ENCODE peak calls at places on chromosomes 16 and 17, in seven cellular contexts. F, K, A, V, D, U and H are unnamed samples. For H3K9me3, the result is how much of the 10 kb centered on the place peaks cover.

GRCh38 chr17:68705331-68706166 is 104.4 kb upstream of the FAM20A start:
- DNase-seq in K (no peak), F (no peak), A (no peak), U (peak), D (no peak), V (no peak), H (peak)

GRCh38 chr16:72992142-72992601 is 55.8 kb downstream of the ZFHX3 start:
- DNase-seq in D (no peak), A (no peak), K (no peak), F (no peak), U (no peak), V (no peak), H (no peak)

GRCh38 chr17:3529817-3530741 is 27.5 kb downstream of the TRPV3 start:
- DNase-seq in V (peak), A (no peak), U (peak), F (no peak), D (no peak), K (no peak), H (peak)

GRCh38 chr16:80027007-80027965 is 426.7 kb upstream of the MAF start:
- DNase-seq in U (peak), D (no peak), A (peak), K (no peak), V (peak), F (peak), H (peak)

GRCh38 chr17:66684716-66685115 is 150.2 kb upstream of the CACNG5 start:
- DNase-seq in A (no peak), V (no peak), U (no peak), D (no peak), K (no peak), F (no peak), H (no peak)

GRCh38 chr17:14299261-14300093 is 1.4 kb upstream of the HS3ST3B1 start:
- DNase-seq in A (no peak), D (no peak), K (no peak), F (no peak), U (peak), V (peak), H (peak)

GRCh38 chr16:30669026-30670000 is 11.1 kb downstream of the FBRS start:
- DNase-seq in D (no peak), A (no peak), U (no peak), K (no peak), V (no peak), F (no peak), H (no peak)

GRCh38 chr17:68289473-68289872 is 1.5 kb downstream of the SLC16A6 start:
- DNase-seq in D (no peak), U (peak), V (no peak), F (no peak), A (no peak), K (peak), H (no peak)

GRCh38 chr17:31115168-31115567 is 20.4 kb downstream of the NF1 start:
- DNase-seq in F (no peak), D (no peak), A (no peak), V (no peak), K (no peak), U (no peak), H (peak)

GRCh38 chr17:48483471-48484131 is 47.2 kb downstream of the HOXB1 start:
- DNase-seq in A (peak), F (no peak), D (peak), U (peak), V (no peak), K (peak), H (peak)

GRCh38 chr16:17511340-17511739 is 40.6 kb upstream of the XYLT1 start:
- DNase-seq in K (no peak), D (no peak), F (no peak), A (no peak), V (no peak), U (peak), H (peak)

GRCh38 chr17:65530985-65531507 is 30.4 kb downstream of the AXIN2 start:
- DNase-seq in K (no peak), F (no peak), V (no peak), A (peak), D (no peak), U (peak), H (peak)

DNA sequence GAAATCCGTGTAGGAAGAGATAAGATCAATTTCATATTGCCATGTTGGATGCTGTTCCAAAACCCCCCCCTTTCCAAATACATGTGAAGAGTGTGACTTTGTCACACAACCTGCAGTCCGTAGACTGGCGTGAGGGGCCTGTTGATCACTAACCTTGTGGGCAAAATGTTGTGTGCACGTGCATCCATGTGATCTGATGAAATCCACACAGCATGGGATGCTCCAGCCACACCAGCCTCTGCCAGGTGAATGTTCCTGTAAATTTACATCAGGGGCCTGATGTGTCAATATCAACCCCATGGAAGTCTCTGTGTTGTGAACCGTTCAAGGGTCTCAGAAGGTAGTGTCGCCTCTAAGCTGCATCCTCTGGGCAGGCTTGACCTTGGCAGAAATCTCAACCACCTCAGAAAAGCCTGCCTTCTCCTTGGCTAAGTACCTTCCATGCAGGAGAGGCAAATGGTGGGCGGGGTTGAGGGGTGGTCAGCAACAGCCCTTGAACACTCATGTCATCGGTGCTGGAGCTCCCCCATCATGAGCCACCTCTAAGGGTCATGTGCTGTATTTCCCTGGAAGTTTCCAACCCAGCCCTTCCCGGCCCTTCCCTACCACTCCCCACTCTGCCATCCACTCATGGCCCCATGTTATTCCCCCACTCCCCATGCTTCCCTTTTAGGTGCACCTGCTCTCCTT is 78.2 kb upstream of the DNAH17 start:
- DNase-seq in U (no peak), K (no peak), D (no peak), F (no peak), A (no peak), V (no peak), H (no peak)
- H3K4me2 ChIP-seq in U (no peak), K (no peak), D (no peak), F (no peak), A (no peak), V (no peak), H (no peak)

GRCh38 chr16:87828071-87828971 is 41.0 kb downstream of the SLC7A5 start:
- DNase-seq in A (no peak), F (no peak), D (no peak), V (no peak), U (no peak), K (peak), H (no peak)
- H3K9me3 ChIP-seq in A (under half), F (under half), D (under half), V (under half), U (under half), K (under half), H (under half)

GRCh38 chr17:76535788-76536510 is 1.6 kb downstream of the CYGB start:
- DNase-seq in F (no peak), U (no peak), A (no peak), V (no peak), K (no peak), D (no peak), H (no peak)

GRCh38 chr17:76537288-76537577 is 276 bp downstream of the CYGB start:
- DNase-seq in V (no peak), K (no peak), U (peak), A (no peak), F (no peak), D (no peak), H (no peak)

GRCh38 chr17:76534831-76535732 is 2.4 kb downstream of the CYGB start:
- DNase-seq in A (no peak), F (no peak), V (no peak), D (no peak), U (no peak), K (no peak), H (no peak)

GRCh38 chr17:76537578-76538280 is at the start of gene CYGB:
- DNase-seq in F (no peak), D (no peak), U (peak), K (no peak), V (no peak), A (no peak), H (no peak)

GRCh38 chr17:76536511-76537287 is 810 bp downstream of the CYGB start:
- DNase-seq in V (no peak), D (no peak), F (no peak), A (no peak), U (no peak), K (no peak), H (no peak)
- H3K4me2 ChIP-seq in V (no peak), D (no peak), F (no peak), A (no peak), U (peak), K (no peak), H (peak)

DNA sequence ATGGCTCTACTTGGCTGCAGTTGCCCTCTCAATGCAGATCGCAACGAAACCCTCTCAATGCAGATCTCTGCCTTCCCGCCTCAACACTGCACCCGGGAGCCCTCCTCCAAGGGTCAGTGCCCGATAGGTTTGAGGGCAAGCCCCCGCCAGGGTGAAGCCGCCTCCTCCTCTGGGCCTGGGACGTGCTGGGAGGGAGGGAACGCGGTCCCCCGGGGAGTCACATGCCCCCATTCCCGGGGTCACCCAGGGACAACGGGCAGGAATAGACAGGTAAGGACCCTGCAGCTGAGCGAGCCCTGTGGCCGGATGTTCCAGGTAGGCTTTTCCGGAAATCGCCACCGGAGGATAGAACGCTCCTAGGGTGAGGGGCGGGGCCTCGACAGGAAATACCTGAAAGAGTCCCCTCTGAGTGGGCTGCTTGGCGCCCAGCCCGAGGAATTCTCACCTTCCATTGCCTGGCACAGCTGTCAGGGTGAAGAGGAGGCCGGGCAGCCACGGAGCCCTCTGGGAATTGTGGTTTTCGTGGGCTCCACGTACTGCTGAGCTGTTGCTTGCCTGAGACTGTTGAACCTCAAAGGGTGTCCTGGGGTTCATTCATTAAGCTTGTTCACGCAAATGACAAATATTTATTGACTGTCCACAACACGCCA is 12.8 kb downstream of the ZNF174 start:
- DNase-seq in F (no peak), V (no peak), K (no peak), U (no peak), D (no peak), A (no peak), H (peak)
- H3K9me3 ChIP-seq in F (under half), V (under half), K (under half), U (under half), D (under half), A (under half), H (under half)